ENCODE peak calls at places on chromosomes 13 and 19, in six cellular contexts. D is D721Med, N is GM10248, X is IMR-90, W is AG04450, E is mesothelial cell of epicardium. S is an unnamed sample.

GRCh38 chr13:82963466-82963865 is 918.8 kb downstream of the SLITRK1 start:
- DNase-seq in N (no peak), X (peak; percentile 33), E (no peak), D (no peak), W (no peak), S (no peak)

GRCh38 chr13:40792284-40793051 is 3.1 kb downstream of the SLC25A15 start:
- DNase-seq in N (no peak), W (no peak), E (no peak), D (no peak), X (no peak), S (no peak)

GRCh38 chr13:98824376-98825160 is 72.1 kb upstream of the SLC15A1 start:
- DNase-seq in W (no peak), D (no peak), E (no peak), N (no peak), X (peak; percentile 27), S (no peak)

GRCh38 chr13:112928958-112929777 is 39.8 kb upstream of the MCF2L start:
- DNase-seq in W (no peak), D (no peak), X (peak; percentile 28), N (no peak), E (no peak), S (no peak)

GRCh38 chr19:2523630-2524311 is 47.8 kb downstream of the GADD45B start:
- DNase-seq in E (no peak), X (peak; percentile 41), W (no peak), D (no peak), N (no peak), S (no peak)

GRCh38 chr13:36217456-36217855 is 3.1 kb upstream of the SOHLH2 start:
- DNase-seq in X (no peak), E (no peak), W (no peak), D (no peak), N (no peak), S (no peak)

GRCh38 chr19:18002347-18002850 is 5.6 kb upstream of the ARRDC2 start:
- DNase-seq in E (no peak), W (no peak), X (no peak), D (no peak), N (no peak), S (no peak)

GRCh38 chr13:114313061-114313860 is 1.0 kb upstream of the CHAMP1 start:
- DNase-seq in N (peak; percentile 65), W (no peak), D (no peak), X (peak; percentile 51), E (no peak), S (no peak)

GRCh38 chr13:76148926-76149325 is 512.8 kb downstream of the LMO7 start:
- DNase-seq in X (peak; percentile 93), N (no peak), E (no peak), W (peak; percentile 67), D (no peak), S (peak; percentile 36)

GRCh38 chr13:44368599-44369368 is 4.8 kb upstream of the SERP2 start:
- DNase-seq in W (no peak), X (no peak), N (no peak), E (no peak), D (no peak), S (no peak)

GRCh38 chr13:94292323-94292640 is 187.2 kb downstream of the DCT start:
- DNase-seq in X (no peak), N (no peak), D (no peak), W (no peak), E (no peak), S (no peak)

GRCh38 chr13:85710545-85710944 is 88.7 kb downstream of the SLITRK6 start:
- DNase-seq in W (no peak), X (no peak), D (no peak), E (no peak), N (no peak), S (no peak)

GRCh38 chr13:77118134-77118533 is 91.2 kb upstream of the FBXL3 start:
- DNase-seq in X (no peak), N (no peak), E (no peak), D (no peak), W (no peak), S (no peak)

GRCh38 chr13:61146158-61146557 is 269.5 kb downstream of the PCDH20 start:
- DNase-seq in E (no peak), X (no peak), D (no peak), W (no peak), N (no peak), S (no peak)

GRCh38 chr13:26980099-26981031 is 191.2 kb downstream of the USP12 start:
- DNase-seq in N (no peak), D (no peak), W (no peak), X (no peak), E (no peak), S (no peak)

GRCh38 chr19:46748325-46749109 is 2.3 kb upstream of the STRN4 start:
- DNase-seq in E (peak; percentile 64), N (peak; percentile 64), W (no peak), X (peak; percentile 56), D (no peak), S (no peak)

GRCh38 chr19:43700368-43701015 is 15.4 kb upstream of the IRGC start:
- DNase-seq in W (peak; percentile 47), D (no peak), X (peak; percentile 84), E (no peak), N (no peak), S (peak; percentile 39)

GRCh38 chr13:106522112-106522511 is 13.3 kb downstream of the EFNB2 start:
- DNase-seq in D (no peak), X (no peak), W (no peak), N (no peak), E (no peak), S (no peak)

GRCh38 chr19:18284710-18285430 is 3.4 kb upstream of the JUND start:
- DNase-seq in N (no peak), E (no peak), W (no peak), X (no peak), D (no peak), S (no peak)

GRCh38 chr13:44231786-44232516 is 141.7 kb upstream of the SERP2 start:
- DNase-seq in E (no peak), X (peak; percentile 96), N (no peak), D (no peak), W (peak; percentile 74), S (peak; percentile 84)

GRCh38 chr19:4066682-4067395 is at the start of gene ZBTB7A:
- DNase-seq in E (peak; percentile 76), N (peak; percentile 77), D (peak; percentile 72), X (peak; percentile 61), W (no peak), S (peak; percentile 36)

GRCh38 chr13:107322228-107322627 is 754.3 kb upstream of the ARGLU1 start:
- DNase-seq in N (no peak), E (no peak), W (no peak), X (no peak), D (no peak), S (no peak)

GRCh38 chr19:43620061-43621001 is 902 bp upstream of the ZNF428 start:
- DNase-seq in X (no peak), E (no peak), D (no peak), N (no peak), W (no peak), S (no peak)

GRCh38 chr19:41543582-41543981 is 32.4 kb upstream of the CEACAM21 start:
- DNase-seq in E (no peak), N (no peak), W (no peak), D (no peak), X (no peak), S (no peak)

GRCh38 chr13:113969973-113970611 is 3.8 kb downstream of the C13orf46 start:
- DNase-seq in N (no peak), D (no peak), X (no peak), W (no peak), E (no peak), S (no peak)

GRCh38 chr13:40787062-40787461 is 2.3 kb upstream of the SLC25A15 start:
- DNase-seq in N (no peak), X (peak; percentile 93), E (no peak), W (peak; percentile 79), D (no peak), S (no peak)

GRCh38 chr13:43077906-43078305 is 54.5 kb downstream of the DNAJC15 start:
- DNase-seq in D (no peak), W (no peak), X (no peak), N (no peak), E (no peak), S (no peak)

GRCh38 chr19:7004313-7004931 is 16.8 kb downstream of the MBD3L2B start:
- DNase-seq in E (no peak), N (no peak), X (peak; percentile 18), W (no peak), D (no peak), S (no peak)

GRCh38 chr19:35479278-35479677 is 11.0 kb downstream of the KRTDAP start:
- DNase-seq in E (no peak), W (no peak), D (no peak), N (no peak), X (no peak), S (no peak)

GRCh38 chr19:32599736-32600157 is 18.8 kb downstream of the PDCD5 start:
- DNase-seq in D (no peak), N (peak; percentile 67), W (peak; percentile 36), X (peak; percentile 69), E (no peak), S (peak; percentile 15)

GRCh38 chr13:40635315-40635995 is 31.0 kb downstream of the FOXO1 start:
- DNase-seq in N (no peak), E (no peak), X (no peak), W (no peak), D (no peak), S (no peak)

GRCh38 chr13:51541809-51542258 is 42.4 kb upstream of the WDFY2 start:
- DNase-seq in W (no peak), N (no peak), X (no peak), E (peak; percentile 60), D (no peak), S (no peak)

GRCh38 chr13:34176636-34177035 is 358.7 kb downstream of the RFC3 start:
- DNase-seq in X (no peak), D (no peak), N (no peak), W (no peak), E (no peak), S (no peak)

GRCh38 chr13:101155920-101156319 is 260.4 kb downstream of the NALCN start:
- DNase-seq in E (no peak), W (no peak), N (no peak), X (no peak), D (no peak), S (no peak)
- TF ChIP-seq CTCF in E (peak; percentile 30), W (peak; percentile 54), N (peak; percentile 15), X (peak; percentile 29), D (no peak), S (peak; percentile 35)

DNA sequence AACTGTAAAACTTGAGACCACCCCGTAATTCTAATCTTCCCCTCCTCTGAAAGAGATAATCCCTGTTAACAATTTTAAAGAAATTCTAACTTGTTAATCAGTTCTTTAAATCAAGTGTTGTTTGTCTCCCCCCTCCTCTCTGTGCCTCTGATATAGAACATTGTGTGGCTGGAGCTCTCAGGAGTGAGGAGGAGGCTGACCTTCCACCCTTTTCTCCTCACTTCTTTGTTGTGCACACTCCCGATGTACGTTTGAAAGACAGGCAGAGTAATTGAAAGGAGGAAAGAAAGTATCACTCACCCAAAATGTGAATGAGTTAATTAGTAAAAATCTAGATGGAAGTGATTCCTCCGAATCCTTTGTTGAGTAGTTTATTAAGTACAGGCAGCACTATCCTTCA is 43.8 kb downstream of the TNFRSF19 start:
- DNase-seq in W (no peak), D (no peak), E (no peak), N (no peak), X (no peak), S (no peak)
- TF ChIP-seq CTCF in W (no peak), D (no peak), E (no peak), N (no peak), X (no peak), S (no peak)

GRCh38 chr19:14686411-14686810 is 3.4 kb upstream of the ZNF333 start:
- DNase-seq in W (no peak), N (no peak), D (no peak), E (no peak), X (peak; percentile 9), S (no peak)
- TF ChIP-seq CTCF in W (peak; percentile 35), N (peak; percentile 65), D (peak; percentile 35), E (no peak), X (peak; percentile 31), S (no peak)

GRCh38 chr13:97588993-97589392 is 155.0 kb downstream of the RAP2A start:
- DNase-seq in X (no peak), E (no peak), N (no peak), W (no peak), D (no peak), S (no peak)
- TF ChIP-seq CTCF in X (no peak), E (no peak), N (no peak), W (no peak), D (no peak), S (no peak)